ENCODE peak calls at places on chromosomes 12 and 14, in six cellular contexts. A is heart left ventricle, Z is foreskin keratinocyte, Y is activated T-cell treated with anti-CD3 and anti-CD28 coated beads for 1 hour, D is smooth muscle cell of the brain vasculature, N is NCI-H1105. V is an unnamed sample.

GRCh38 chr14:103094406-103095209 is at the start of gene EXOC3L4:
- DNase-seq in Y (no peak), A (peak; percentile 50), N (no peak), Z (no peak), D (no peak), V (peak; percentile 85)

GRCh38 chr12:96445743-96446655 is 43.4 kb upstream of the CFAP54 start:
- DNase-seq in Z (peak; percentile 99), A (no peak), N (no peak), Y (peak; percentile 10), D (no peak), V (no peak)

GRCh38 chr12:101795013-101795412 is 35.7 kb downstream of the GNPTAB start:
- DNase-seq in Y (no peak), N (no peak), Z (no peak), D (no peak), A (no peak), V (no peak)

GRCh38 chr14:78164226-78164853 is 5.8 kb upstream of the NRXN3 start:
- DNase-seq in Y (no peak), Z (no peak), A (no peak), N (no peak), D (no peak), V (peak; percentile 51)

GRCh38 chr14:50452285-50452684 is 55.6 kb upstream of the CDKL1 start:
- DNase-seq in A (no peak), N (peak; percentile 88), Y (no peak), D (no peak), Z (no peak), V (no peak)

GRCh38 chr14:21248739-21249411 is 20.4 kb downstream of the HNRNPC start:
- DNase-seq in N (no peak), A (no peak), Y (no peak), Z (no peak), D (no peak), V (no peak)

GRCh38 chr12:75120202-75120774 is 89.4 kb downstream of the KCNC2 start:
- DNase-seq in D (no peak), N (no peak), A (no peak), Z (no peak), Y (no peak), V (no peak)

GRCh38 chr12:6688543-6688999 is 604 bp downstream of the ZNF384 start:
- DNase-seq in Y (no peak), Z (no peak), N (no peak), D (no peak), A (no peak), V (peak; percentile 88)

GRCh38 chr12:84397279-84397678 is 515.3 kb downstream of the SLC6A15 start:
- DNase-seq in D (no peak), Z (no peak), A (no peak), Y (no peak), N (peak; percentile 12), V (no peak)

GRCh38 chr12:82461851-82462250 is 103.5 kb downstream of the METTL25 start:
- DNase-seq in D (no peak), Z (peak; percentile 75), A (no peak), Y (no peak), N (no peak), V (no peak)

GRCh38 chr14:105999361-106000028 is 473.1 kb downstream of the TMEM121 start:
- DNase-seq in A (peak; percentile 86), N (peak; percentile 1), D (no peak), Z (no peak), Y (no peak), V (no peak)

GRCh38 chr12:94623161-94623920 is 27.0 kb downstream of the TMCC3 start:
- DNase-seq in A (no peak), Y (no peak), D (no peak), Z (no peak), N (no peak), V (no peak)

GRCh38 chr12:75452675-75453330 is 27.8 kb upstream of the GLIPR1 start:
- DNase-seq in Z (no peak), N (no peak), Y (no peak), A (no peak), D (no peak), V (no peak)

GRCh38 chr14:104870368-104871144 is 5.5 kb downstream of the CEP170B start:
- DNase-seq in N (no peak), A (peak; percentile 58), Y (peak; percentile 48), Z (no peak), D (no peak), V (peak; percentile 75)

GRCh38 chr12:83709899-83710298 is 1023.2 kb downstream of the TMTC2 start:
- DNase-seq in D (no peak), A (no peak), Z (peak; percentile 19), Y (no peak), N (no peak), V (no peak)

GRCh38 chr12:11209098-11209497 is 22.4 kb upstream of the TAS2R42 start:
- DNase-seq in Z (no peak), D (no peak), N (no peak), Y (no peak), A (no peak), V (no peak)

GRCh38 chr14:54447231-54447692 is 6.1 kb upstream of the CNIH1 start:
- DNase-seq in Y (no peak), D (no peak), N (no peak), A (no peak), Z (no peak), V (peak; percentile 83)

GRCh38 chr14:66038214-66038977 is 447.8 kb upstream of the CCDC196 start:
- DNase-seq in A (no peak), Y (no peak), D (no peak), N (no peak), Z (peak; percentile 24), V (peak; percentile 11)